ENCODE peak calls at places on chromosomes 1 and 21, in six cellular contexts. H is IMR-90, W is mesenchymal stem cell, G is H9, I is H1, O is neuronal stem cell. B is an unnamed sample.

GRCh38 chr1:82706741-82707140 is 906.0 kb downstream of the ADGRL2 start:
- DNase-seq in H (peak), O (no peak), G (no peak), W (no peak), I (no peak), B (no peak)

GRCh38 chr1:151324390-151324930 is 2.8 kb downstream of the PI4KB start:
- DNase-seq in G (no peak), W (no peak), H (no peak), I (no peak), O (no peak), B (no peak)

GRCh38 chr1:38950553-38950952 is 8.9 kb upstream of the RHBDL2 start:
- DNase-seq in H (no peak), I (no peak), G (no peak), O (no peak), W (no peak), B (no peak)

GRCh38 chr1:101079341-101079740 is 53.8 kb upstream of the DPH5 start:
- DNase-seq in O (no peak), I (no peak), G (no peak), W (no peak), H (no peak), B (no peak)

GRCh38 chr21:35370671-35371070 is 321.6 kb upstream of the RUNX1 start:
- DNase-seq in G (no peak), W (no peak), H (no peak), I (no peak), O (no peak), B (no peak)

GRCh38 chr1:93615201-93616150 is 66.2 kb downstream of the BCAR3 start:
- DNase-seq in G (peak), W (peak), H (peak), I (no peak), O (no peak), B (peak)

GRCh38 chr1:226798427-226799411 is 59.6 kb upstream of the ITPKB start:
- DNase-seq in G (no peak), I (no peak), H (no peak), W (no peak), O (no peak), B (no peak)

GRCh38 chr1:27581823-27582243 is 22.1 kb downstream of the AHDC1 start:
- DNase-seq in G (no peak), H (no peak), W (no peak), O (no peak), I (no peak), B (no peak)

GRCh38 chr1:201212461-201213055 is 21.9 kb downstream of the IGFN1 start:
- DNase-seq in G (no peak), O (no peak), I (no peak), H (no peak), W (no peak), B (no peak)

GRCh38 chr1:113042336-113043143 is 30.5 kb upstream of the LRIG2 start:
- DNase-seq in H (peak), O (peak), G (peak), W (peak), I (peak), B (peak)

GRCh38 chr1:66490817-66491216 is 43.1 kb upstream of the SGIP1 start:
- DNase-seq in H (peak), O (no peak), W (peak), G (no peak), I (no peak), B (no peak)

GRCh38 chr1:41844255-41844654 is 74.5 kb downstream of the HIVEP3 start:
- DNase-seq in O (no peak), G (no peak), H (no peak), I (no peak), W (no peak), B (no peak)

GRCh38 chr1:110370827-110371226 is 20.0 kb downstream of the SLC16A4 start:
- DNase-seq in G (no peak), W (peak), O (no peak), I (no peak), H (peak), B (peak)

GRCh38 chr21:20802201-20802600 is 196.0 kb upstream of the NCAM2 start:
- DNase-seq in H (no peak), G (no peak), O (no peak), W (no peak), I (no peak), B (no peak)

GRCh38 chr1:151540982-151541377 is 871 bp downstream of the TUFT1 start:
- DNase-seq in I (peak), W (peak), G (peak), O (no peak), H (no peak), B (no peak)

GRCh38 chr1:79716481-79716880 is 710.0 kb upstream of the ADGRL4 start:
- DNase-seq in H (peak), W (no peak), G (no peak), O (peak), I (no peak), B (no peak)

GRCh38 chr21:33023574-33024277 is 2.0 kb upstream of the OLIG2 start:
- DNase-seq in W (no peak), I (no peak), O (no peak), H (no peak), G (peak), B (no peak)

GRCh38 chr1:246632584-246633168 is 66.4 kb downstream of the CNST start:
- DNase-seq in I (no peak), O (no peak), W (peak), G (no peak), H (peak), B (peak)

GRCh38 chr1:187445066-187445465 is 616.3 kb downstream of the PLA2G4A start:
- DNase-seq in W (no peak), H (peak), G (no peak), I (no peak), O (no peak), B (no peak)

GRCh38 chr21:16587141-16587570 is 857.4 kb downstream of the USP25 start:
- DNase-seq in H (peak), I (no peak), O (no peak), W (no peak), G (peak), B (no peak)

GRCh38 chr1:97758589-97759057 is 162.2 kb downstream of the DPYD start:
- DNase-seq in I (no peak), O (no peak), W (peak), G (no peak), H (no peak), B (no peak)

GRCh38 chr1:170707959-170708666 is 44.2 kb downstream of the PRRX1 start:
- DNase-seq in I (no peak), W (peak), G (no peak), O (no peak), H (peak), B (peak)

GRCh38 chr1:62437273-62437945 is 560 bp downstream of the USP1 start:
- DNase-seq in I (no peak), G (no peak), W (peak), O (peak), H (no peak), B (peak)

GRCh38 chr1:227343727-227344551 is 25.6 kb upstream of the CDC42BPA start:
- DNase-seq in W (peak), O (no peak), H (peak), G (no peak), I (no peak), B (no peak)

GRCh38 chr1:87644033-87644432 is 315.4 kb downstream of the LMO4 start:
- DNase-seq in I (no peak), W (no peak), G (no peak), O (no peak), H (peak), B (no peak)

GRCh38 chr1:83950106-83950661 is 48.7 kb downstream of the TTLL7 start:
- DNase-seq in W (no peak), I (no peak), G (no peak), H (no peak), O (no peak), B (no peak)

GRCh38 chr1:245869847-245870246 is 637.2 kb downstream of the SMYD3 start:
- DNase-seq in O (no peak), W (no peak), G (no peak), I (no peak), H (no peak), B (peak)

GRCh38 chr1:108670131-108670773 is 9.4 kb upstream of the HENMT1 start:
- DNase-seq in W (no peak), I (no peak), O (no peak), G (no peak), H (no peak), B (no peak)
- H4K91ac ChIP-seq in W (no peak), I (no peak), O (no peak), G (no peak), H (no peak), B (no peak)

DNA sequence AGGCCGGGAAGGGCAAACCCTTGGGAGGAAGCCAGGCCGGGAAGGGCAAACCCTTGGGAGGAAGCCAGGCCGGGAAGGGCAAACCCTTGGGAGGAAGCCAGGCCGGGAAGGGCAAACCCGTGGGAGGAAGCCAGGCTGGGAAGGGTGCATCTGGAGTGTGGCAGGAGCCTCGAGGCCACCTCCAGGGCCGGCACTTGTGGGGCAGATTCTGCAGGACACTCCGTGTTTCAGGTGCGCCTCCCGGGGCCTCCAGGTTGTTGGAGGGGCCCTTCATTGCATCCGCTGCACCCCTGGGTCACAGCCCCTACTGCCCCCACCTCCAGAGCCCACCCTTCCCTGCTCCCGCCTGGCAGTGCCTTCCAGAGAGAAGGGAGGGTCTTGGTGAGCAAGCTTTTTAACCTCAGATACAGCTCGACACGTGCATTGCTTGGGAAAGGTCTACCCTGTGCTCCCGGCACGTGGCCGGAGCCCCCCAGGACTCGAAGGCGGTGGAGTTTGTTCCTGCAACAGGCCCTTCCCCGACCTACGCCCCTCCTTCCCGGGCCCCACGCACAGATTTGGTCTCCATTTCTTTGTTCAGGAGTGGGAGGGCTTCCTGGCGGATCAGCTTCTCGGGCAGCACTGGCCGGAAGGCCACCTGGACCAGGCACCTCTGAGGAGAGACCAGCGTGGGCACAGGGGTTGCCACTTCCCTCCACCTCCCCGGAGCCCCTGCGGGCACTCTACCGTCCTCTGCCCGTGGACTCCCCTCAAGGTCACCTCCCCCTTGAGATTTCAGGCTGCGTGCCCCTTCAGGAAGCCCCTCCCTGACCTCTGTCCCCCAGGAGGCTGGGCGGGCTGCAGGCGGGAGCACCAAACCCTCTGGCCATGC is 9.4 kb upstream of the TMEM52 start:
- DNase-seq in I (no peak), G (no peak), W (no peak), H (no peak), O (no peak), B (no peak)
- H4K91ac ChIP-seq in I (no peak), G (no peak), W (no peak), H (no peak), O (no peak), B (no peak)

GRCh38 chr1:64502924-64503323 is 33.0 kb downstream of the CACHD1 start:
- DNase-seq in W (no peak), I (no peak), G (no peak), O (no peak), H (no peak), B (no peak)

GRCh38 chr1:64508521-64509096 is 38.7 kb downstream of the CACHD1 start:
- DNase-seq in W (no peak), I (no peak), H (no peak), O (no peak), G (no peak), B (no peak)

GRCh38 chr1:64507897-64508296 is 38.0 kb downstream of the CACHD1 start:
- DNase-seq in O (no peak), I (no peak), H (no peak), G (no peak), W (no peak), B (no peak)

GRCh38 chr1:64505944-64506658 is 36.2 kb downstream of the CACHD1 start:
- DNase-seq in O (no peak), I (no peak), H (no peak), W (no peak), G (no peak), B (no peak)

GRCh38 chr1:64505232-64505943 is 35.5 kb downstream of the CACHD1 start:
- DNase-seq in G (peak), H (no peak), W (no peak), I (peak), O (peak), B (no peak)
- H4K91ac ChIP-seq in G (no peak), H (no peak), W (peak), I (peak), O (no peak), B (no peak)

DNA sequence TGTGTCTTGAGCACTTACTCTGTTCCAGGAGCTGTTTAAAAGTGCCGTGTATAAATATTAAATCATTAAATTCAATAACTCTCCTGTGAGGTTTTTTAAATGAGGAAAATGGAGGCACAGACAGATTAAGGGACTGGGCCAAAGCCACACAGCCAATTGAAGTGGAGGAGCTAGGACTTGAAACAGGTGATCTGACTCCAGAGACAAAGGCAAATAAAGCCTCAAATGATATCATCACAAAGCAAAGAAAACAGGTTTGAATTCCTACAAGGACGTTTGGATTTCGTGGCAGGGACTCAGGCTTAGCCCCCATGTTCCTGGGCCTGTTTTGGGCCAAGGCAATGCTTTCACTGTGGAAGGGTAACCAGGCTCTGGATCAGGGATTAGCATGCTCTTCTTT is 45.2 kb upstream of the DMBX1 start:
- DNase-seq in O (no peak), W (no peak), H (no peak), G (no peak), I (no peak), B (no peak)
- H4K91ac ChIP-seq in O (no peak), W (no peak), H (no peak), G (no peak), I (no peak), B (no peak)

GRCh38 chr1:160046494-160047115 is 14.8 kb upstream of the PIGM start:
- DNase-seq in W (peak), G (peak), O (no peak), I (peak), H (peak), B (no peak)

GRCh38 chr1:160047116-160047991 is 15.6 kb upstream of the PIGM start:
- DNase-seq in W (no peak), H (no peak), I (no peak), O (no peak), G (no peak), B (no peak)

GRCh38 chr1:160045653-160046052 is 13.9 kb upstream of the PIGM start:
- DNase-seq in W (no peak), O (no peak), I (no peak), G (no peak), H (no peak), B (no peak)

GRCh38 chr1:160040481-160040880 is 8.7 kb upstream of the PIGM start:
- DNase-seq in O (no peak), I (no peak), G (no peak), H (peak), W (no peak), B (no peak)

DNA sequence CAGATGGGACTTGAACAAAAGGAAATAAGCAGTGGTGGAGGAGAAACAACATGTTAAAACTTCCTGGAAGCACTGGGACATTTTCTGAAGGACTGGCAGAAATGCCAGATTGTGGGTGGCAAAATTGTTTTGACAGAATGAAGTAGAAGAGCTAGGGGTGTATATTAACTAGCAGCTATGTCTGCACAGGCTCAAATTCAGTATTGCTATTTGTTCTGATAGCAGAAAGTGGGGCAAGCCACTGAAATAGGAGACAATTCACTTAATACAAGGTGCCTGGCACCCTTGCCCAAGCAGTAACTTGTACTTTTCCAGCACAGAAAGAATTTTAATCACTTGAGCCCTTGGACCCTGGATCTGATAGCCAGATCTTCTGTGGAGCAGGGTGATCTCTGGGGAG is 11.8 kb upstream of the PIGM start:
- DNase-seq in I (no peak), W (no peak), O (no peak), G (no peak), H (no peak), B (no peak)
- H4K91ac ChIP-seq in I (no peak), W (no peak), O (no peak), G (no peak), H (no peak), B (no peak)

GRCh38 chr1:57963545-57963944 is 539.7 kb upstream of the DAB1 start:
- DNase-seq in I (no peak), W (no peak), H (no peak), O (no peak), G (no peak), B (no peak)

GRCh38 chr1:57966340-57966739 is 542.5 kb upstream of the DAB1 start:
- DNase-seq in O (no peak), H (no peak), G (no peak), W (no peak), I (no peak), B (no peak)

DNA sequence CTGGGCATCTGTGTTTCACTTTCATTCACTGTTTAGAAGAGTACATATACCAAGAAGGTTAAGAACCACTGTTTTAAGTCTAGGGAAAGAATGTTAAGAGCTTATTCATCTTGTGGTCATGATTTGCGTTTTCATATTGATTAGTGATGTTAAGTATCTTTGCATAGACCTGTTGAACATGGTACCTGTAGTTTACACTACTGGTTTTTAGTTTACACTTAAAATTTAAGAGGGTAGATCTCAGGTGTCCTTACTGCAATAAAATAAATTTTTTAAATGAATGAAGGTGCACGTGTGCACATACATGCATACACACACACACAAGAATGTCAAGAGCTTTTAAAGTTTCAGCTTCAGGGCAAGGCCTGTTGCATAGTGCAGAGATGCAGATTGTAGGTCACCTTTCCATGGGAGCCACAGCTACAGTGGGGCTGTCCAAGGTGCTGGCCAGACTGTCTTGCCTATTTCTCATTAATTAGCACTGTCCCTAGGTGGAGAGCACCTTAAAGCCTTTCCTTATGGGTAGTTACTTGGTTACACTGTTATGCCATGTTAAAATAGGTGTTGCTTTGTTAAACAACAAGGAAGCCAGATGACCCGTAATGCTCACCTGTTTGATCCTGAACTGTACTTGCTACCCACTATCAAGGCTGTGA is 543.0 kb upstream of the DAB1 start:
- DNase-seq in W (no peak), O (peak), I (peak), G (peak), H (no peak), B (no peak)
- H4K91ac ChIP-seq in W (no peak), O (no peak), I (no peak), G (no peak), H (no peak), B (no peak)

GRCh38 chr1:172724746-172725613 is 66.1 kb downstream of the FASLG start:
- DNase-seq in I (no peak), O (no peak), W (no peak), G (no peak), H (no peak), B (no peak)
- H4K91ac ChIP-seq in I (no peak), O (no peak), W (no peak), G (no peak), H (no peak), B (no peak)

GRCh38 chr1:17885663-17886062 is 130.5 kb downstream of the ACTL8 start:
- DNase-seq in W (no peak), I (no peak), G (no peak), O (no peak), H (no peak), B (no peak)
- H4K91ac ChIP-seq in W (no peak), I (no peak), G (no peak), O (no peak), H (no peak), B (no peak)

DNA sequence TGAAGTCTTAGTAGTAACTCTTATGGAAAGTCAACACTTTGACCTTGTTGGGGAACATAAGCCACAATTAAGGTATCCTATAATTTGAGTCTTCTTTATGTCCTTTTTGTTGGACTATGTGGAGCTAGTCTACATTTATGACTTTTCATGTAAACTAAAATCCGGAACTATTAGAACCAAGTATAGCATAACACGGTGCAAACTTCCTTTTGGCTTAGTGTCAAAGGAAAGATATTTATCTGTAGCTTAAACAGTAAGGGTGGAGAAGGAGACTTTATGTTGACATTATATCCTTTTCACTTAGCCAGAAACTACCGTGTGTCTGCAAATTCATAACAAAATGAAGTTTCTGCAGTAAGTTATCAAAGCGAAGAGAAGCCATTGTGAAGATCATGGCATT is 7.3 kb downstream of the UAP1 start:
- DNase-seq in H (no peak), G (no peak), W (no peak), I (no peak), O (no peak), B (no peak)
- H4K91ac ChIP-seq in H (no peak), G (no peak), W (no peak), I (no peak), O (no peak), B (no peak)

DNA sequence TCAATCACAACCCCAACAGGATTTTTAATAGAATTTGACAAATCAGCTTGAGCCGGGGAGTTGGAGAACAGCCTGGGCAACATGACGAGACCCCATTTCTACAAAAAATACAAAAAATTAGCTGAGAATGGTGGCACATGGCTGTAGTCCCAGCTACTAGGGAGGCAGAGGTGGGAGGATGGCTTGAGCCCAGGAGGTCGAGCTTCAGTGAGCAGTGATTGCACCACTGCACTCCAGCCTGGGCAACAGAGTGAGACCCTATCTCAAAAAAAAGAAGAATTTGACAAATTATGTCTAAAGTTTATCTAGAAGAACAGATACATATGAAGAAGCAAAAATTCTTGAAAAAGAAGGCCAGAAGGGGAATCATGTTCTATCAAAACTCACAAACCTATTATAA is 43.2 kb downstream of the FRRS1 start:
- DNase-seq in O (no peak), I (no peak), H (no peak), W (no peak), G (no peak), B (no peak)
- H4K91ac ChIP-seq in O (no peak), I (no peak), H (no peak), W (no peak), G (no peak), B (no peak)